ENCODE peak calls at places on chromosomes 12 and 14, in four cellular contexts. E, Y, S and U are unnamed samples.

GRCh38 chr12:41709463-41710285 is 435.0 kb downstream of the GXYLT1 start:
- DNase-seq in E (no peak), Y (no peak), S (no peak), U (no peak)

GRCh38 chr12:118150625-118151024 is 14.7 kb downstream of the PEBP1 start:
- DNase-seq in E (no peak), Y (no peak), S (no peak), U (no peak)

GRCh38 chr14:34461334-34462131 is 507 bp downstream of the SPTSSA start:
- DNase-seq in E (peak), Y (peak), S (peak), U (peak)

GRCh38 chr12:94152292-94153083 is 4.1 kb downstream of the PLXNC1 start:
- DNase-seq in E (no peak), Y (peak), S (no peak), U (no peak)

GRCh38 chr12:56723889-56724659 is 1.0 kb downstream of the NACA start:
- DNase-seq in E (no peak), Y (peak), S (peak), U (peak)

GRCh38 chr14:72617391-72618011 is 276.4 kb downstream of the DPF3 start:
- DNase-seq in E (no peak), Y (peak), S (no peak), U (no peak)

GRCh38 chr14:85471744-85472143 is 58.2 kb upstream of the FLRT2 start:
- DNase-seq in E (peak), Y (no peak), S (peak), U (peak)

GRCh38 chr14:61184117-61184516 is 97.0 kb downstream of the TMEM30B start:
- DNase-seq in E (no peak), Y (no peak), S (peak), U (peak)

GRCh38 chr14:21825147-21825743 is 151.6 kb upstream of the OR4E1 start:
- DNase-seq in E (peak), Y (no peak), S (no peak), U (peak)

GRCh38 chr14:97977711-97978261 is 1180.6 kb downstream of the VRK1 start:
- DNase-seq in E (no peak), Y (peak), S (peak), U (peak)

GRCh38 chr12:93080452-93080851 is 151.4 kb upstream of the EEA1 start:
- DNase-seq in E (no peak), Y (no peak), S (no peak), U (no peak)

GRCh38 chr12:58967551-58967950 is 47.2 kb upstream of the LRIG3 start:
- DNase-seq in E (no peak), Y (no peak), S (peak), U (peak)

GRCh38 chr14:74649673-74650072 is 37.6 kb upstream of the LTBP2 start:
- DNase-seq in E (no peak), Y (peak), S (peak), U (no peak)

GRCh38 chr14:81384900-81385299 is 15.2 kb downstream of the STON2 start:
- DNase-seq in E (no peak), Y (no peak), S (peak), U (peak)

GRCh38 chr12:84069699-84070098 is 842.9 kb downstream of the SLC6A15 start:
- DNase-seq in E (no peak), Y (no peak), S (peak), U (peak)

GRCh38 chr12:6281081-6281809 is 29.2 kb upstream of the PLEKHG6 start:
- DNase-seq in E (no peak), Y (no peak), S (no peak), U (no peak)

GRCh38 chr12:105754313-105754712 is 384.4 kb downstream of the NUAK1 start:
- DNase-seq in E (no peak), Y (no peak), S (no peak), U (no peak)

GRCh38 chr14:104932676-104933631 is 8.3 kb downstream of the PLD4 start:
- DNase-seq in E (peak), Y (peak), S (peak), U (peak)

GRCh38 chr14:73238262-73238852 is 1.1 kb downstream of the PAPLN start:
- DNase-seq in E (no peak), Y (no peak), S (peak), U (peak)

GRCh38 chr12:51913071-51914033 is 6.0 kb downstream of the ACVRL1 start:
- DNase-seq in E (no peak), Y (peak), S (no peak), U (no peak)
- TF ChIP-seq CTCF in E (no peak), Y (no peak), S (no peak), U (no peak)

GRCh38 chr12:27523642-27524488 is at the start of gene PPFIBP1:
- DNase-seq in E (peak), Y (peak), S (peak), U (peak)
- TF ChIP-seq CTCF in E (peak), Y (no peak), S (peak), U (peak)

GRCh38 chr12:72134934-72135333 is 137.2 kb upstream of the TRHDE start:
- DNase-seq in E (no peak), Y (no peak), S (no peak), U (no peak)

GRCh38 chr12:72136792-72137191 is 135.4 kb upstream of the TRHDE start:
- DNase-seq in E (no peak), Y (no peak), S (no peak), U (no peak)

GRCh38 chr12:72139411-72139810 is 132.8 kb upstream of the TRHDE start:
- DNase-seq in E (no peak), Y (no peak), S (no peak), U (no peak)

DNA sequence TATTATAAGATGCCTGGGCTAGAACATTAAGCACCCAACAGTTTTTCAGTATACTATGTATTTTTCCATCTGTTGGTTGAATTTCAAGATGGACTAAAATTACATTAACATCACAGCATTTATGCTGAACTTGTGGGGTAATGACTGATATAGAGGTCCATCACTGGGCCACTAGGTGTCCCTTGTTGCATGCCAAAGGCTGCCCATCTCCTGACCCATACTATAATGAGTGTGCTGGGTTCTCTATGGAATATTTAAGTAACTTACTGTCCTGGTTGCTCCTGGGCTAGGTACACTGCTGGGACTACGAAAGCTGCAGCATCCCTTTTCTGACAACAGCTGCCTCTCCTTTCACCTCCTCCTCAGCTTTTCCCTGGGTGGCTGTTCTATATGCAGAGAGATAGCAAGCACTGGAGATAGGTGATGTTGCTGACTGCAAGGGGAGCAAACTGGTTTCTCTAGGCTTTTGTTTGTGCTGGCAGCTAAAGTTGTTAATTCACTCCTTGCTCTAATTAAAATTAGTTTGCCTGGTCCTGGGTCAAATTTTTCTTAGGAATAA is 138.6 kb upstream of the TRHDE start:
- DNase-seq in E (no peak), Y (no peak), S (no peak), U (no peak)
- TF ChIP-seq CTCF in E (no peak), Y (no peak), S (no peak), U (no peak)

DNA sequence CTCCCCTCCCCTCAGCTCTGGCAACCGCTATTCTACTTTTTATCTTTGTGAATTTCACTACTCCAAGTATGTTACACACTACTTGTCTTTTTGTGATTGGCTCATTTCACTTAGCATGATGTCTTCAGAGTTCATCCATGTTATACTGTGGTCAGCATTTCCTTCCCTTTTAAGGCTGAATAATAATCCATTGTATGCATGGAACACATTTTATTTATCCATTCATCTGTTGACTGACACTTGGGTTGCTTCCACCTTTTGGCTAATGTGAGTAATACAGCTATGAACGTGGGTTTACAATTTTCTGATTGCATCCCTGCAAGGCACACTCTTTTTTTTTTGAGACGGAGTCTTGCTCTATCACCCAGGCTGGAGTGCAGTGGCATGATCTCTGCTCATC is 53.0 kb upstream of the FUT8 start:
- DNase-seq in E (no peak), Y (no peak), S (peak), U (peak)
- TF ChIP-seq CTCF in E (peak), Y (no peak), S (no peak), U (peak)

GRCh38 chr12:8773456-8773855 is 49.0 kb upstream of the A2ML1 start:
- DNase-seq in E (no peak), Y (no peak), S (no peak), U (no peak)

GRCh38 chr12:8770499-8770898 is 51.9 kb upstream of the A2ML1 start:
- DNase-seq in E (no peak), Y (no peak), S (no peak), U (no peak)

GRCh38 chr12:8771072-8771471 is 51.3 kb upstream of the A2ML1 start:
- DNase-seq in E (no peak), Y (no peak), S (no peak), U (no peak)
- TF ChIP-seq CTCF in E (no peak), Y (no peak), S (no peak), U (no peak)